ENCODE peak calls at places on chromosomes 4 and X, in seven cellular contexts. J, A, G, R, T, D and K are unnamed samples.

GRCh38 chr4:83121246-83121645 is 6.7 kb upstream of the PLAC8 start:
- DNase-seq in J (no peak), A (no peak), G (no peak), R (no peak), T (no peak), D (no peak), K (no peak)

GRCh38 chrX:1052021-1052420 is 160.4 kb downstream of the CRLF2 start:
- DNase-seq in J (no peak), A (no peak), G (no peak), R (no peak), T (no peak), D (no peak), K (no peak)

GRCh38 chrX:136250191-136251041 is 784 bp downstream of the MAP7D3 start:
- DNase-seq in J (no peak), A (no peak), G (peak), R (peak), T (no peak), D (no peak), K (peak)

GRCh38 chr4:7831858-7832257 is 107.8 kb downstream of the AFAP1 start:
- DNase-seq in J (no peak), A (no peak), G (no peak), R (no peak), T (no peak), D (no peak), K (no peak)

GRCh38 chr4:1542226-1542490 is 135.9 kb upstream of the NKX1-1 start:
- DNase-seq in J (no peak), A (no peak), G (peak), R (no peak), T (no peak), D (no peak), K (no peak)

GRCh38 chrX:154039577-154039976 is 19.9 kb upstream of the IRAK1 start:
- DNase-seq in J (no peak), A (no peak), G (no peak), R (no peak), T (no peak), D (no peak), K (no peak)

GRCh38 chrX:12956704-12957541 is 18.0 kb upstream of the TMSB4X start:
- DNase-seq in J (no peak), A (peak), G (no peak), R (no peak), T (no peak), D (peak), K (peak)

GRCh38 chr4:87949961-87950360 is 25.6 kb upstream of the SPP1 start:
- DNase-seq in J (no peak), A (peak), G (no peak), R (peak), T (no peak), D (no peak), K (no peak)

GRCh38 chr4:6549445-6549844 is 25.5 kb upstream of the MAN2B2 start:
- DNase-seq in J (no peak), A (no peak), G (no peak), R (no peak), T (no peak), D (no peak), K (peak)

GRCh38 chr4:121799208-121799823 is 1.8 kb upstream of the EXOSC9 start:
- DNase-seq in J (no peak), A (no peak), G (no peak), R (no peak), T (no peak), D (no peak), K (no peak)

GRCh38 chr4:2048831-2049230 is 10.3 kb upstream of the NAT8L start:
- DNase-seq in J (no peak), A (no peak), G (no peak), R (peak), T (no peak), D (no peak), K (no peak)

GRCh38 chr4:174010547-174010946 is 272.9 kb downstream of the FBXO8 start:
- DNase-seq in J (no peak), A (no peak), G (no peak), R (no peak), T (no peak), D (no peak), K (no peak)

GRCh38 chr4:35151816-35152572 is 1092.3 kb downstream of the ARAP2 start:
- DNase-seq in J (no peak), A (no peak), G (no peak), R (no peak), T (no peak), D (no peak), K (peak)

GRCh38 chr4:183272384-183272783 is 47.7 kb downstream of the CLDN22 start:
- DNase-seq in J (no peak), A (no peak), G (no peak), R (no peak), T (no peak), D (no peak), K (no peak)

GRCh38 chr4:100290585-100290984 is 100.3 kb upstream of the DDIT4L start:
- DNase-seq in J (no peak), A (no peak), G (no peak), R (no peak), T (no peak), D (no peak), K (no peak)

GRCh38 chrX:54807524-54808108 is at the start of gene MAGED2:
- DNase-seq in J (no peak), A (peak), G (peak), R (peak), T (peak), D (peak), K (peak)

GRCh38 chrX:30065226-30065625 is 150.1 kb upstream of the MAGEB2 start:
- DNase-seq in J (no peak), A (peak), G (no peak), R (no peak), T (no peak), D (no peak), K (no peak)

GRCh38 chrX:131621650-131622049 is 77.8 kb downstream of the OR13H1 start:
- DNase-seq in J (no peak), A (no peak), G (no peak), R (peak), T (no peak), D (no peak), K (no peak)

GRCh38 chr4:14157262-14157661 is 529.7 kb upstream of the BOD1L1 start:
- DNase-seq in J (no peak), A (no peak), G (no peak), R (no peak), T (no peak), D (no peak), K (no peak)

GRCh38 chrX:135354288-135354687 is 45.0 kb downstream of the ETDC start:
- DNase-seq in J (no peak), A (no peak), G (no peak), R (no peak), T (no peak), D (no peak), K (no peak)

GRCh38 chr4:3317656-3318211 is 24.9 kb downstream of the RGS12 start:
- DNase-seq in J (no peak), A (no peak), G (no peak), R (no peak), T (no peak), D (no peak), K (no peak)

GRCh38 chrX:129679856-129680255 is 25.1 kb upstream of the APLN start:
- DNase-seq in J (no peak), A (no peak), G (no peak), R (peak), T (no peak), D (no peak), K (no peak)

GRCh38 chr4:81214518-81215218 is 354 bp downstream of the PRKG2 start:
- DNase-seq in J (no peak), A (peak), G (no peak), R (peak), T (no peak), D (no peak), K (peak)

GRCh38 chrX:120260369-120260768 is 9.8 kb downstream of the ZBTB33 start:
- DNase-seq in J (no peak), A (no peak), G (no peak), R (no peak), T (no peak), D (no peak), K (no peak)

GRCh38 chrX:734411-734810 is 103.8 kb downstream of the SHOX start:
- DNase-seq in J (no peak), A (no peak), G (no peak), R (no peak), T (no peak), D (no peak), K (no peak)

GRCh38 chr4:184330008-184330400 is 112.3 kb upstream of the ENPP6 start:
- DNase-seq in J (no peak), A (no peak), G (no peak), R (no peak), T (peak), D (no peak), K (no peak)

GRCh38 chr4:158586881-158587280 is 65.2 kb downstream of the RXFP1 start:
- DNase-seq in J (no peak), A (no peak), G (no peak), R (no peak), T (no peak), D (no peak), K (no peak)

GRCh38 chr4:184574861-184575260 is 74.4 kb downstream of the CASP3 start:
- DNase-seq in J (no peak), A (peak), G (no peak), R (no peak), T (no peak), D (no peak), K (no peak)

GRCh38 chr4:102554482-102554881 is 53.3 kb downstream of the NFKB1 start:
- DNase-seq in J (no peak), A (peak), G (peak), R (peak), T (no peak), D (no peak), K (no peak)

GRCh38 chrX:129842510-129843208 is 1.0 kb downstream of the ZDHHC9 start:
- DNase-seq in J (no peak), A (peak), G (peak), R (peak), T (peak), D (no peak), K (peak)

GRCh38 chr4:13920901-13921300 is 293.4 kb upstream of the BOD1L1 start:
- DNase-seq in J (peak), A (peak), G (peak), R (peak), T (no peak), D (no peak), K (peak)

GRCh38 chr4:8435656-8436121 is 4.8 kb downstream of the ACOX3 start:
- DNase-seq in J (no peak), A (peak), G (no peak), R (no peak), T (no peak), D (peak), K (peak)

GRCh38 chr4:140743194-140743931 is 12.8 kb downstream of the TBC1D9 start:
- DNase-seq in J (no peak), A (peak), G (no peak), R (peak), T (no peak), D (no peak), K (peak)